ENCODE peak calls at places on chromosomes 3 and 15, in four cellular contexts. W, X, F and N are unnamed samples. For H3K27me3, the result is how much of the 10 kb centered on the place peaks cover.

GRCh38 chr3:16012086-16012485 is 162.4 kb upstream of the GALNT15 start:
- DNase-seq in X (no peak), F (no peak), W (no peak), N (no peak)

GRCh38 chr15:55846108-55846707 is 103.3 kb upstream of the PRTG start:
- DNase-seq in F (peak), X (no peak), W (peak), N (no peak)

GRCh38 chr15:63860161-63860954 is 26.6 kb upstream of the HERC1 start:
- DNase-seq in X (no peak), W (peak), F (no peak), N (no peak)

GRCh38 chr3:65549626-65549959 is 489.1 kb downstream of the MAGI1 start:
- DNase-seq in X (no peak), F (no peak), W (no peak), N (no peak)

GRCh38 chr3:17213102-17213501 is 328.3 kb downstream of the PLCL2 start:
- DNase-seq in W (no peak), X (no peak), F (no peak), N (no peak)

GRCh38 chr3:116129187-116129945 is 315.9 kb downstream of the LSAMP start:
- DNase-seq in W (no peak), F (no peak), X (no peak), N (no peak)

GRCh38 chr3:38627956-38628355 is 21.5 kb downstream of the SCN5A start:
- DNase-seq in X (no peak), W (no peak), F (peak), N (no peak)

GRCh38 chr3:45777753-45778386 is 18.5 kb downstream of the SLC6A20 start:
- DNase-seq in X (no peak), F (no peak), W (no peak), N (no peak)

GRCh38 chr3:136979684-136980083 is 21.9 kb downstream of the IL20RB start:
- DNase-seq in X (no peak), W (no peak), F (no peak), N (no peak)

GRCh38 chr15:45180201-45180600 is 7.6 kb downstream of the SHF start:
- DNase-seq in W (no peak), X (no peak), F (no peak), N (no peak)

GRCh38 chr3:170728181-170728580 is 141.8 kb downstream of the RPL22L1 start:
- DNase-seq in W (no peak), F (no peak), X (no peak), N (no peak)
- TF ChIP-seq CTCF in W (no peak), F (no peak), X (no peak), N (no peak)

GRCh38 chr3:126414961-126415660 is 20.4 kb downstream of the CFAP100 start:
- DNase-seq in W (no peak), X (no peak), F (no peak), N (no peak)
- H3K27me3 ChIP-seq in W (under half), X (under half), F (under half), N (under half)

GRCh38 chr3:43854916-43855315 is 164.2 kb downstream of the ABHD5 start:
- DNase-seq in W (no peak), X (no peak), F (no peak), N (no peak)
- H3K27ac ChIP-seq in W (no peak), X (no peak), F (no peak), N (no peak)

DNA sequence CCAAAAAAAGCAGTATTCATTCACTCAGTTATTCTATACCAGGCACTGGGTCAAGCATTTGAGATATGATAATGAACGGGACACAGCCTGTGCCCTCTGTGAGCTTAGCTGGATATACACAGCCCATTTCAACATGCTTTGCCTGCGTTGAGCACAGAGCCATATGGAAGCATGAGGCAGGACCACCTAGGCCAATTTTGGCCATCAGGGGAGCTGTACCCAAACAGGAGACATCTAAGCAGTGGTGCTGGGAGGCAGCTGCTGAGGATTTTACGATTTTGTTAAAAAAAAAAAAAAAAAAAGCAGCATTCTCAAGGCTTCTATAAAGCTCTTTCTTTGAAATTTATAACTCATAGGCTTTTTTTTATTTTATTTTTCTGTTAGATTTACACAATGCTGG is 87.2 kb upstream of the SLC2A2 start:
- DNase-seq in W (no peak), X (no peak), F (no peak), N (no peak)
- TF ChIP-seq CTCF in W (no peak), X (no peak), F (peak), N (no peak)

GRCh38 chr15:98560338-98560737 is 88.0 kb upstream of the IGF1R start:
- DNase-seq in W (no peak), F (no peak), X (no peak), N (no peak)

GRCh38 chr15:98562361-98562791 is 86.0 kb upstream of the IGF1R start:
- DNase-seq in F (no peak), W (no peak), X (no peak), N (no peak)

GRCh38 chr15:98565566-98565965 is 82.8 kb upstream of the IGF1R start:
- DNase-seq in X (no peak), F (no peak), W (no peak), N (no peak)

GRCh38 chr15:98556321-98556720 is 92.0 kb upstream of the IGF1R start:
- DNase-seq in W (no peak), X (no peak), F (no peak), N (no peak)

DNA sequence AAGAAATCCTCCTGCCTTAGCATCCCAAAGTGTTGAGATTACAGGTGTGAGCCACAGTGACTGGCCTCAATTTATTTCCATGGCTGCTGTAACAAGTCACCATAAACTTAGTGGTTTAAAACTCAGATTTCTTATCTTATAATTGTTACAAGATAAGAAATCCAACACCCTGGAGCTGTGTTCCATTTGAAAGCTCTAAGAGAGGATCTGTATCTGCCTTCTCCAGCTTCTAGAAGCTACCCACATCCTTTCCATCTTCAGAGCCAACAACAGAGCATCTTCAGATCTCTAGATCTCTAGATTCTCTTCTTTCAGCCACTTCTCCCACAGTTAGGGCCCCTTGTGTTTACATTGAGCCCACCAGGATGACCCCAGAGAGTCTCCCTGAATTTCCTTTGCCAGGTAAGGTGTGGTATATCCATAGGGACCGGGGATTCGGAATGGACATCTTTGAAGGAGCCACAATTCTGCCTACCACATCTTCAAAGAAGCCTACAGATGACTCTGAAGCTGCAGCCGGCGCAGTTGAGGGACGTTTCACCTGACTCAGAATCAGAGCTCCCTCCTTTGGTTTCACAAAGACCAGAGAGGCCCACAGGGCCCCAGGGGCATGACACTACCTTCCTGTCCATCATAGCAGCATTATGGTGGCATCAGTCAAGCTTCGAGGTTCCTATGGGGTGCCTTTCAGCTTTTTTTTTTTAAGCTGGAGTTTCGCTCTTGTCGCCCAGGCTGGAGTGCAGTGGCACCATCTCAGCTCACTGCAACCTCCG is 87.0 kb upstream of the IGF1R start:
- DNase-seq in F (no peak), X (no peak), W (no peak), N (no peak)
- H3K27me3 ChIP-seq in F (under half), X (under half), W (under half), N (under half)